ENCODE peak calls at places on chromosomes 5 and 9, in six cellular contexts. One of them, this sample, is unnamed. For H3K4me1 and H3K36me3, the result is how much of the 10 kb centered on the place peaks cover.

GRCh38 chr5:154196955-154197652 is 6.6 kb downstream of the GALNT10 start:
- DNase-seq in tibial nerve: no peak
- DNase-seq in psoas muscle: no peak
- DNase-seq in PC-3: no peak
- DNase-seq in right lobe of liver: no peak
- DNase-seq in adrenal gland: no peak
- DNase-seq in this sample: peak

GRCh38 chr9:121121582-121122087 is 46.9 kb downstream of the CNTRL start:
- DNase-seq in tibial nerve: peak
- DNase-seq in psoas muscle: peak
- DNase-seq in PC-3: peak
- DNase-seq in right lobe of liver: peak
- DNase-seq in adrenal gland: peak
- DNase-seq in this sample: peak

GRCh38 chr5:40929049-40929448 is 19.8 kb downstream of the C7 start:
- DNase-seq in tibial nerve: no peak
- DNase-seq in psoas muscle: no peak
- DNase-seq in PC-3: peak
- DNase-seq in right lobe of liver: no peak
- DNase-seq in adrenal gland: no peak
- DNase-seq in this sample: no peak

GRCh38 chr9:107644774-107645463 is 155.3 kb upstream of the KLF4 start:
- DNase-seq in tibial nerve: no peak
- DNase-seq in psoas muscle: peak
- DNase-seq in PC-3: no peak
- DNase-seq in right lobe of liver: peak
- DNase-seq in adrenal gland: peak
- DNase-seq in this sample: peak

GRCh38 chr5:178336889-178337785 is 104.5 kb upstream of the PHYKPL start:
- DNase-seq in tibial nerve: no peak
- DNase-seq in psoas muscle: no peak
- DNase-seq in PC-3: no peak
- DNase-seq in right lobe of liver: peak
- DNase-seq in adrenal gland: no peak
- DNase-seq in this sample: no peak

GRCh38 chr5:126188804-126189203 is 234.4 kb upstream of the GRAMD2B start:
- DNase-seq in tibial nerve: no peak
- DNase-seq in psoas muscle: no peak
- DNase-seq in PC-3: peak
- DNase-seq in right lobe of liver: no peak
- DNase-seq in adrenal gland: no peak
- DNase-seq in this sample: no peak

GRCh38 chr5:137069358-137069757 is 429.8 kb downstream of the SPOCK1 start:
- DNase-seq in tibial nerve: no peak
- DNase-seq in psoas muscle: no peak
- DNase-seq in PC-3: no peak
- DNase-seq in right lobe of liver: no peak
- DNase-seq in adrenal gland: no peak
- DNase-seq in this sample: no peak

GRCh38 chr5:41856644-41857491 is 13.4 kb downstream of the OXCT1 start:
- DNase-seq in tibial nerve: peak
- DNase-seq in psoas muscle: no peak
- DNase-seq in PC-3: peak
- DNase-seq in right lobe of liver: peak
- DNase-seq in adrenal gland: peak
- DNase-seq in this sample: peak

GRCh38 chr9:22097712-22098111 is 88.6 kb upstream of the CDKN2B start:
- DNase-seq in tibial nerve: no peak
- DNase-seq in psoas muscle: no peak
- DNase-seq in PC-3: peak
- DNase-seq in right lobe of liver: no peak
- DNase-seq in adrenal gland: peak
- DNase-seq in this sample: no peak

GRCh38 chr9:27117489-27118135 is 8.6 kb downstream of the TEK start:
- DNase-seq in tibial nerve: no peak
- DNase-seq in psoas muscle: peak
- DNase-seq in PC-3: peak
- DNase-seq in right lobe of liver: peak
- DNase-seq in adrenal gland: peak
- DNase-seq in this sample: peak

GRCh38 chr9:127558581-127559246 is 53.4 kb upstream of the STXBP1 start:
- DNase-seq in tibial nerve: no peak
- DNase-seq in psoas muscle: no peak
- DNase-seq in PC-3: no peak
- DNase-seq in right lobe of liver: no peak
- DNase-seq in adrenal gland: no peak
- DNase-seq in this sample: no peak

GRCh38 chr5:139650689-139651501 is 2.7 kb downstream of the CXXC5 start:
- DNase-seq in tibial nerve: peak
- DNase-seq in psoas muscle: peak
- DNase-seq in PC-3: no peak
- DNase-seq in right lobe of liver: peak
- DNase-seq in adrenal gland: peak
- DNase-seq in this sample: peak

GRCh38 chr5:43772601-43773031 is 169.6 kb downstream of the NNT start:
- DNase-seq in tibial nerve: no peak
- DNase-seq in psoas muscle: no peak
- DNase-seq in PC-3: peak
- DNase-seq in right lobe of liver: no peak
- DNase-seq in adrenal gland: no peak
- DNase-seq in this sample: no peak

GRCh38 chr5:149356391-149356790 is 1.5 kb upstream of the PCYOX1L start:
- DNase-seq in tibial nerve: no peak
- DNase-seq in psoas muscle: no peak
- DNase-seq in PC-3: no peak
- DNase-seq in right lobe of liver: no peak
- DNase-seq in adrenal gland: no peak
- DNase-seq in this sample: no peak

GRCh38 chr5:81856948-81857928 is 106.3 kb upstream of the SSBP2 start:
- DNase-seq in tibial nerve: peak
- DNase-seq in psoas muscle: peak
- DNase-seq in PC-3: peak
- DNase-seq in right lobe of liver: peak
- DNase-seq in adrenal gland: peak
- DNase-seq in this sample: peak

GRCh38 chr5:71899865-71900342 is 180.8 kb downstream of the CARTPT start:
- DNase-seq in tibial nerve: no peak
- DNase-seq in psoas muscle: no peak
- DNase-seq in PC-3: peak
- DNase-seq in right lobe of liver: no peak
- DNase-seq in adrenal gland: no peak
- DNase-seq in this sample: no peak

GRCh38 chr9:4070266-4070665 is 229.6 kb downstream of the GLIS3 start:
- DNase-seq in tibial nerve: no peak
- DNase-seq in psoas muscle: no peak
- DNase-seq in PC-3: no peak
- DNase-seq in right lobe of liver: no peak
- DNase-seq in adrenal gland: no peak
- DNase-seq in this sample: no peak

GRCh38 chr5:10343486-10343885 is 10.0 kb upstream of the MARCHF6 start:
- DNase-seq in tibial nerve: no peak
- DNase-seq in psoas muscle: no peak
- DNase-seq in PC-3: peak
- DNase-seq in right lobe of liver: no peak
- DNase-seq in adrenal gland: no peak
- DNase-seq in this sample: no peak

GRCh38 chr5:65163698-65164097 is 318.0 kb downstream of the ADAMTS6 start:
- DNase-seq in tibial nerve: no peak
- DNase-seq in psoas muscle: no peak
- DNase-seq in PC-3: peak
- DNase-seq in right lobe of liver: no peak
- DNase-seq in adrenal gland: no peak
- DNase-seq in this sample: no peak

GRCh38 chr5:34976347-34976746 is 47.0 kb downstream of the DNAJC21 start:
- DNase-seq in tibial nerve: no peak
- DNase-seq in psoas muscle: no peak
- DNase-seq in PC-3: no peak
- DNase-seq in right lobe of liver: no peak
- DNase-seq in adrenal gland: no peak
- DNase-seq in this sample: no peak

GRCh38 chr5:41961736-41962135 is 36.7 kb downstream of the FBXO4 start:
- DNase-seq in tibial nerve: no peak
- DNase-seq in psoas muscle: no peak
- DNase-seq in PC-3: no peak
- DNase-seq in right lobe of liver: no peak
- DNase-seq in adrenal gland: no peak
- DNase-seq in this sample: no peak

GRCh38 chr9:95778957-95779356 is 96.5 kb upstream of the ERCC6L2 start:
- DNase-seq in tibial nerve: peak
- DNase-seq in psoas muscle: peak
- DNase-seq in PC-3: no peak
- DNase-seq in right lobe of liver: no peak
- DNase-seq in adrenal gland: peak
- DNase-seq in this sample: no peak

DNA sequence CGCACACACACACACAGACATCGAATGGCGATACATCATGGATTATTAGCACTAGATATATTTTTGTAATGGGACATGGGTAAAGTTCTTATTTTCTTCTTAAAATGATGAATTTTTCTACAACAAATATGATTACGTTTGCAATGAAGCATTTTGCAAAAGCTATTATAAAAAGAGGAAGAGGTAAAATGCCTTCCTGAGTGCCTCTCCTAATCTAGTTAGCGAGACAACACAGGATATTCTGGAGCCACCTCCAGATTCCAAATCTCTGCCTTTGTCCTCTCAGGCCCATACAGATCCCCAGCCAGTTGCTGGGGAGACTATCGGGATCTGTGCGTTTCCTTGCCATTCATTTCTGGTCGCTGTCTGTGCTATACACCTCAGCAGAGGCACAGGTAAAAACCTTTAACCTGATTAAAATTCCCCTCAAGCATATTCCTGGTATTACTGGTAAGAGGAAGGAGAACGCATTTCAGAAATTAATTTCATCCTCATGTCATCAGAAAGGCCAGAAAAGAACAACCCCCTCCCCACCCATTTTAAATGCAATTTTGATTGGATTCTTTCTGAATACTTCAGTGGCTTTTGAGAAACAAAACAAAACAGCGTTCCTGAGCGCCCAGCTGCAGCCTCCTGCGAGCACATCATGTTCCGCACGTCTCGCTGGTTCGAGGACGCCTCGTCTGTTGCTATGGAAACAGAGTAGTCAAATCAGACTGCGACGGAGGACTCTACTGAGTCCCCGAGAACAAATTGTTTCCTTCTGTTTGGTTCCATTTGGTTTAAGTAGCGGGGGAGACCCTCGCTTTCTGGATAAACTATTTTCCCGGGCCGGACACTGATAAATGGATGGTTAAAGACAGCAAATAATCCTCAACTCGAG is 69.3 kb downstream of the SLC28A3 start:
- DNase-seq in tibial nerve: peak
- DNase-seq in psoas muscle: peak
- DNase-seq in PC-3: no peak
- DNase-seq in right lobe of liver: no peak
- DNase-seq in adrenal gland: peak
- DNase-seq in this sample: no peak
- H3K4me3 ChIP-seq in tibial nerve: no peak
- H3K4me3 ChIP-seq in psoas muscle: peak
- H3K4me3 ChIP-seq in PC-3: no peak
- H3K4me3 ChIP-seq in right lobe of liver: no peak
- H3K4me3 ChIP-seq in adrenal gland: no peak
- H3K4me3 ChIP-seq in this sample: no peak

GRCh38 chr5:59759600-59760357 is 133.7 kb downstream of the PDE4D start:
- DNase-seq in tibial nerve: no peak
- DNase-seq in psoas muscle: no peak
- DNase-seq in PC-3: peak
- DNase-seq in right lobe of liver: no peak
- DNase-seq in adrenal gland: no peak
- DNase-seq in this sample: no peak
- H3K4me1 ChIP-seq in tibial nerve: under half
- H3K4me1 ChIP-seq in psoas muscle: under half
- H3K4me1 ChIP-seq in PC-3: half or more
- H3K4me1 ChIP-seq in right lobe of liver: under half
- H3K4me1 ChIP-seq in adrenal gland: under half
- H3K4me1 ChIP-seq in this sample: under half

GRCh38 chr5:32160228-32160627 is 13.9 kb downstream of the GOLPH3 start:
- DNase-seq in tibial nerve: no peak
- DNase-seq in psoas muscle: no peak
- DNase-seq in PC-3: no peak
- DNase-seq in right lobe of liver: no peak
- DNase-seq in adrenal gland: no peak
- DNase-seq in this sample: no peak
- H3K36me3 ChIP-seq in tibial nerve: under half
- H3K36me3 ChIP-seq in psoas muscle: under half
- H3K36me3 ChIP-seq in PC-3: under half
- H3K36me3 ChIP-seq in right lobe of liver: under half
- H3K36me3 ChIP-seq in adrenal gland: under half
- H3K36me3 ChIP-seq in this sample: under half

GRCh38 chr5:156174225-156174624 is 152.7 kb upstream of the SGCD start:
- DNase-seq in tibial nerve: no peak
- DNase-seq in psoas muscle: no peak
- DNase-seq in PC-3: no peak
- DNase-seq in right lobe of liver: no peak
- DNase-seq in adrenal gland: no peak
- DNase-seq in this sample: no peak
- H3K4me3 ChIP-seq in tibial nerve: no peak
- H3K4me3 ChIP-seq in psoas muscle: no peak
- H3K4me3 ChIP-seq in PC-3: no peak
- H3K4me3 ChIP-seq in right lobe of liver: no peak
- H3K4me3 ChIP-seq in adrenal gland: no peak
- H3K4me3 ChIP-seq in this sample: no peak

GRCh38 chr9:16710888-16711287 is 159.6 kb downstream of the BNC2 start:
- DNase-seq in tibial nerve: no peak
- DNase-seq in psoas muscle: no peak
- DNase-seq in PC-3: no peak
- DNase-seq in right lobe of liver: no peak
- DNase-seq in adrenal gland: no peak
- DNase-seq in this sample: no peak
- H3K4me1 ChIP-seq in tibial nerve: under half
- H3K4me1 ChIP-seq in psoas muscle: under half
- H3K4me1 ChIP-seq in PC-3: under half
- H3K4me1 ChIP-seq in right lobe of liver: under half
- H3K4me1 ChIP-seq in adrenal gland: under half
- H3K4me1 ChIP-seq in this sample: under half